ENCODE peak calls at places on chromosomes 11 and 22, in four cellular contexts. H, S, M and W are unnamed samples.

GRCh38 chr11:13251961-13252360 is 25.6 kb upstream of the BMAL1 start:
- DNase-seq in H (no peak), S (no peak), M (no peak), W (no peak)

GRCh38 chr11:130672911-130673310 is 224.5 kb downstream of the ADAMTS15 start:
- DNase-seq in H (no peak), S (no peak), M (no peak), W (no peak)

GRCh38 chr22:50444663-50445062 is 30.2 kb downstream of the SBF1 start:
- DNase-seq in H (no peak), S (peak), M (no peak), W (peak)

GRCh38 chr11:86099727-86100320 is 30.9 kb upstream of the PICALM start:
- DNase-seq in H (no peak), S (peak), M (no peak), W (no peak)

GRCh38 chr11:86346513-86346912 is 28.2 kb upstream of the CCDC81 start:
- DNase-seq in H (no peak), S (no peak), M (no peak), W (no peak)

GRCh38 chr22:44146088-44146861 is 34.5 kb upstream of the PARVG start:
- DNase-seq in H (peak), S (no peak), M (no peak), W (no peak)

GRCh38 chr11:123419720-123420466 is 10.2 kb upstream of the GRAMD1B start:
- DNase-seq in H (no peak), S (no peak), M (no peak), W (no peak)

GRCh38 chr11:130806746-130807145 is 109.5 kb downstream of the SNX19 start:
- DNase-seq in H (peak), S (no peak), M (no peak), W (no peak)

GRCh38 chr11:46047520-46047919 is 73.7 kb downstream of the PHF21A start:
- DNase-seq in H (no peak), S (no peak), M (no peak), W (no peak)

GRCh38 chr11:129230006-129230405 is 37.9 kb upstream of the ARHGAP32 start:
- DNase-seq in H (no peak), S (peak), M (no peak), W (peak)

GRCh38 chr11:95337175-95337957 is 106.4 kb upstream of the SESN3 start:
- DNase-seq in H (peak), S (peak), M (peak), W (peak)

GRCh38 chr11:96393753-96394348 is 4.0 kb downstream of the JRKL start:
- DNase-seq in H (peak), S (peak), M (no peak), W (peak)

GRCh38 chr22:25972397-25972796 is 196.9 kb upstream of the SEZ6L start:
- DNase-seq in H (no peak), S (no peak), M (no peak), W (no peak)

GRCh38 chr22:37633082-37633692 is 6.3 kb upstream of the SH3BP1 start:
- DNase-seq in H (peak), S (no peak), M (no peak), W (peak)

GRCh38 chr22:21080435-21081137 is 34.8 kb downstream of the LRRC74B start:
- DNase-seq in H (no peak), S (no peak), M (no peak), W (no peak)

GRCh38 chr11:129930743-129931142 is 35.4 kb upstream of the NFRKB start:
- DNase-seq in H (no peak), S (no peak), M (no peak), W (no peak)

GRCh38 chr11:68042219-68043028 is 3.6 kb downstream of the TCIRG1 start:
- DNase-seq in H (no peak), S (no peak), M (no peak), W (no peak)

DNA sequence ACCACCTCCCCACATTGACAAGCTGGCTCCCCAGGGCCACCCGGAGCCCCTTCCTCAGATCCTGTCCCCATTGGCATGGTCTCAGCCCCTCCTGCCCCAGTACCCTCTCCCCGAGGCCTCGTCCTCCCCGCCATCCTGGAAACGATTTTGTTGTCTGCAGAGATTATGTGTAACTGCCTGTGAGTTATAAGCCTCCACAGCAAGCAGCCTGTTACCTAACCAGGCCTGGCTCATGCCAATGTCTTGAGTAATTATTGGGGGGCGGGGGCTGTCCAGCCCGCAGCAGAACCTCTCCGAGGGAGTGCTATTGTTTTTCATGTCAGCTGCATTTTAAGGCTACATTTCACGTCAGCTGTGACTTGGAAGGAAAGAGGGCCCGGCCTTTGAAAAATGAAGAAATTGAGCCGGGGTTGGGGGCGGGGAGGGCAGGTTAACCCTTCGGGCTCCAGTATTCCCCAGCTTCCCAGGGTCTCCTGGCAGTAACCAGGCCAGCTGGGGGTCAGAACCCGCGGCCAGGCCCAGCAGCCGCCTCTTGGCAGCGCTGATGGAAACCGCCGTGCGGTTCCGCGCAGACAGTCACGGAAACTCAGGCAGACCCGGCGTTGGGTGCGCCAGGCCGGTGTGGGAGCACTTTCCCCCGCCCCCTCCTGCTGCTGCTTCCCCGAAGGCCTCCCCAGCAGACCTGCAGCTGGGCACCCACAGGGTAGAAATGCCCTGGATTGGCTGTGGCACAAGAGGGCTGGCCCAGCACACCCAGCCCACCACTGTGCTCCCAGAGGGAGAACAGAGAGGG is 59.5 kb downstream of the CDKN1C start:
- DNase-seq in H (no peak), S (peak), M (peak), W (peak)
- H3K4me3 ChIP-seq in H (no peak), S (peak), M (peak), W (no peak)

DNA sequence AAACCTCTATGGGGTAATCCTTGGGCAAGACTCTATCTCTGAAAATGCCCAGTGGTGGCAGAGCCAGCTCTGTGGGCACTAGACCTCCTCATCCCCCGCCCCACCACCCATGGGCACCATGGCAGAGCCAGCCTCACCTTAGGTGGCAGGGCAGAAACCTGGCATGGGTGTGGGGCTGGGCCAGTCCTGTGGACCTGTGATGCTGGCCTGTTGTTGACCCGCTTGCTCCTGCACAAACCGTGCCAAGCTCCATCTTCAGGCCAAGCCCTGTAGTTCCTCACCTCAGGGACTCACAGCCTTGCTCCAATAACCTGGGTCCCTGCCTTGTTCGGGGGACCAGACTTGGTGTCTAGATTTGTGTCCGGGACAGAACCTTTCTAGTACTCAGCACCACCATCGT is 8.9 kb upstream of the SERPINH1 start:
- DNase-seq in H (no peak), S (no peak), M (no peak), W (no peak)
- TF ChIP-seq CTCF in H (no peak), S (no peak), M (no peak), W (no peak)

GRCh38 chr11:133937468-133937867 is 19.3 kb downstream of the IGSF9B start:
- DNase-seq in H (no peak), S (no peak), M (no peak), W (no peak)

GRCh38 chr11:133936551-133936950 is 20.2 kb downstream of the IGSF9B start:
- DNase-seq in H (no peak), S (no peak), M (no peak), W (no peak)

GRCh38 chr11:133939558-133939957 is 17.2 kb downstream of the IGSF9B start:
- DNase-seq in H (no peak), S (no peak), M (no peak), W (no peak)

GRCh38 chr11:133937015-133937414 is 19.8 kb downstream of the IGSF9B start:
- DNase-seq in H (no peak), S (no peak), M (no peak), W (no peak)

GRCh38 chr11:133938166-133938565 is 18.6 kb downstream of the IGSF9B start:
- DNase-seq in H (no peak), S (no peak), M (no peak), W (no peak)
- H3K4me3 ChIP-seq in H (no peak), S (no peak), M (no peak), W (no peak)

GRCh38 chr11:44638032-44638431 is 72.6 kb downstream of the CD82 start:
- DNase-seq in H (no peak), S (no peak), M (no peak), W (no peak)
- TF ChIP-seq CTCF in H (no peak), S (no peak), M (no peak), W (no peak)

DNA sequence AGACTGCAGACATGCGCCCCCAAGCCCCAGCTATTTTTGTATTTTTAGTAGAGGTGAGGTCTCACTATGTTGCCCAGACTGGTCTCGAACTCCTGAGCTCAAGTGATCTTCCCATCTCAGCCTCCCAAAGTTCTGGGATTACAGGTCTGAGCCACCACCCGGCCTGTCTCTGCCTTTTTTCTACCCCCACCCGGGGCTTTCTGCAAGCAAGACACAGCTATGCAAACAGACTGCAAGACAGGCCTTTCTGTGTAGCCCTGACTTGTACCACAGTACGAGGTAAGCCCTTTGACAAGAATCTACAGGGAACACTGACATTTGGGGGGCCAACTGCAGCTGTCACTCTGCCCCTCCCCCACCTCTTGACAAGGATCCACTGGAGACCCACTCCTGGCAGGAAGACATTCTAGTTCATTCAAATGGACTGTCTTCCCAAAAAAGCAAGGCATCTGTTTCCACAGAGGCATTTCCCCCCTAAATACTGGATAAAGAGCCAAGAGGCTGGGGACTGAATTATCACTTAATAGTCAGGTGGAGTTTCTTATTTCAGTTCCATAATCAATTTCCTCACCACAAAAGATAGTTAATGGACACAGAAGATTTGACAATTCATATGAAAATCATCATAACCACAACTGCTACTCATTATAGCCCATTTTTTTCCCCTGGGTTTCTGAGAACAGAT is 118.2 kb downstream of the ABTB2 start:
- DNase-seq in H (peak), S (no peak), M (no peak), W (no peak)
- H3K4me3 ChIP-seq in H (no peak), S (no peak), M (no peak), W (no peak)

DNA sequence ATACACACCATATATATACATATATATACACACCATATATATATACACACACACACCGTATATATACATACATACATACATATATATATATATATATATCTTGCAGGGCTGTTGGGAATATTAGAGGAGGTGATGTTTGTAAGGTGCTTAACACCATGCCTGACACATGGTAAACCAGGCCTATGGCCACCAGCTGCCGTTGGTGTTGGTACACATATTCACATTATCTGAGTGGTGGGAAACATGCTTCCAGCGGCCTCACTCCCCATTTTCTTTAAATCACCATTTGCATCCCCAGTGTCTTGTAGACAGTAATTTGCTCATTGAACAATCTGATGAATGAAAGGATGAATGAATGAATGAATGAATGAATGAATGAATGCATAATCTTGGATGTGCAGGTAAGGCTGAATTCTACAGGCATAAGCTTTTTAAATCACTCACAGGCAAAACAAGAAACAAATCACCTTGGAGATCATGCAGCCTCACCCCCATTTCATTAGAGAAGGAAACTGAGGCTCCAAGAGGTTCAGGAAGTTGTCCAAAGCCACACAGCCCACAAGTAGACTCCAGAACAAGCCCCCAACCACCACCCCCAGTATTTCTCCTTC is 527.8 kb downstream of the MIAT start:
- DNase-seq in H (no peak), S (no peak), M (no peak), W (no peak)
- TF ChIP-seq CTCF in H (no peak), S (no peak), M (no peak), W (no peak)

DNA sequence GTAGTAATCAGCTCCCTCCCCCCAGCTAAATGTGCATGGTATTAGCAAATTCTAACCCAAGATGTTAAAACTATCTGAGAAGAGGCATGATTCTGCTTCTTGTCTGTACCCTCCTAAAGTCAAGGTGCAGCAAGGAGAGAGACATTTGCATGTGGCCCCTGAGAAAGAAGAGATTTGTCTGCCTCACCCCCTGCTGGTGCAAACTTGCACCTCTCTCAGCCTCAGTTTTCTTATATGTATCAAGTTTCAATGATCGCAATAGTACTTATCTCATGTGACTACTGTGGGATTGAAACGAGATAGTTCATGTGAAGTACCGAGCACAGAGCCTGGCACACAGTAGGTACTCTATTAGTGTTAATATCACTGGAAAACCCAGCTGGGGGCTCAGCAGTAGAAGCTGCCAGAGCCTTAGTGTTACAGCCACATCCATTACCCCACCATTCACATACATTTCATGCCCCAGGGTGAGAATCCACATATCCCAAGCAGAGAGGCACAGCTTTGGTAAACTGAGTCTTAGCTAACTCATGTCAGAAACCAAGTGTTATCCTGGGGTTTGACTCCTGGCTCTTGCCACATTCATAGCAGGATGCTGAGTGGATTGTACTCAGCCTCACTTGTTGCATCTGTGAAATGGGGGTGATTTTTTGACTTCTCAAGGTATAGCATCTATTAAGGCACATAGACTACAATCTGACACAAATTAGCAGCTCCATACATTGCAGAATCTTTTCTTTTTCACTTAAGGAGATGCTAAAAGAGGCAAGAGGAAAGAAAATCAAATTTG is 24.9 kb downstream of the CD44 start:
- DNase-seq in H (peak), S (no peak), M (no peak), W (no peak)
- H3K4me3 ChIP-seq in H (no peak), S (no peak), M (no peak), W (no peak)

DNA sequence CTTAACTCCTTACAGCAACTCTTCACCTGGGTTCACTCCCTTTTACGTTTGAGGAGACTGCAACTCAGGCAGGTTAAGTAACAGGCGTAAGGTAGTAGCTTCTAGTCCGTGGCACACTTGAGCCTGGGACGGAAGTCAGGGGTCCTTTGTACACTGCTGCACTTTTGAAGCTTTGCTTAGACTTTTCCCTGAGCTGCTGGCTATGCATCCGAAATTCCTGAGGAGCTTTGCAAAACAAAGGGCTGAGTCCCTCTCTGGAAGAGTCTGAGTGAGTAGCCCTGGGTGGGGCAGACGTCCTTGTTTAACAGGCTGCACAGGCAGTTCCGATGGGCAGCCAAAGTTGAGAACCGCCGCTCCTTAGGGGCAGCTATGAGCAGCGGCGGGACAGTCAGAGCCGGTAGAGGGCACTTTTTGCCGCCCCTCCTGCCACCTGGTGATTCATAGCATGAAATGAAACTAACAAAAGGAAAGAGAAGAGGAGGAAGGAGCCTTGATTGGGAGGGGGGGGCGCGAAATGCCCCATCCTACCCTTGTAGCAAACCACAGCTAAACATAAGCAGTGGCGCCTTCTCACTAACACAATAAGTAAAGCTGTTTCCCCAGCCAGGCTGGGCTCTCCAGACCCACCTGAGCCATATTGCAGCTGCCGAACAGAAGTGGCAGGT is 1.4 kb downstream of the TMEM109 start:
- DNase-seq in H (peak), S (peak), M (peak), W (peak)
- TF ChIP-seq CTCF in H (peak), S (peak), M (peak), W (peak)

GRCh38 chr11:79086056-79086455 is 354.8 kb downstream of the TENM4 start:
- DNase-seq in H (no peak), S (no peak), M (no peak), W (no peak)

GRCh38 chr11:79087957-79088318 is 352.9 kb downstream of the TENM4 start:
- DNase-seq in H (no peak), S (peak), M (no peak), W (no peak)

GRCh38 chr11:79088967-79089366 is 351.9 kb downstream of the TENM4 start:
- DNase-seq in H (no peak), S (no peak), M (no peak), W (no peak)

GRCh38 chr11:79090191-79090590 is 350.6 kb downstream of the TENM4 start:
- DNase-seq in H (no peak), S (no peak), M (no peak), W (no peak)

DNA sequence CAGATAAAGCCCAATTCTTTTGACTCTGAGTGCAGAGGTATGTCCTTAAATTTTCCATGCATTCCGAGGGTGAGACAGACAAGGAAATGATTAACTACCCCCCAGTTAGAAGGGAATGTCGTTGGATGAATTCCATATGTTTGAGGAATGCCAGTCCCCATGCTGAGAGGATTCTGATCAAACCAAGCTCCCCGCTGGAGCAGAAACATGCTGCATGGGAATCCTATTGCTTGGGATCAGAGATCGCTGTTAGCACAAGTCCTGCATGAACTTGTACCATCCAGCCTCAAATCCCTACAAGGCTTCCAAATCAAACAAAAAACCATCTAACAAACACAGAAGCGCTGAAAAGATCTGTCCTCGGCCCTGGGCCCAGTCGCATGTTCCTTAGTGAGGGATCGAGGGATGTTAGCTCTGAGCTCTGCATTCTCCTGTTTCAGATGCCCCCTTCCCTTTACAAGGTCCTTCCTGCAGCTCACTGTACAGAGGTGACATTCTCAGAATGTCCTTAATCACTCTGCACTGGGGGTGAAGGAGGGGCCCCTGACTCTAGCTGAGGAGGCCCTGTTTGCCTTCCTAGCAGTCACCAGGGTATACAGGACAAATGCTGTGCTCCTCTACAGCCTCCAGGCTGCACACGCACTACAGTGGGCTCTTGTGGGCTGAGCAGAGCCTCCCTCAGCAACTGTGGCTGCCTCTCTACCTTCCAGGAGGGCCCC is 353.4 kb downstream of the TENM4 start:
- DNase-seq in H (no peak), S (peak), M (no peak), W (peak)
- H3K4me3 ChIP-seq in H (no peak), S (no peak), M (no peak), W (no peak)